ENCODE peak calls at places on chromosomes 5 and 9, in five cellular contexts. T is right atrium auricular region; K is left lung; D is body of pancreas; O is CD8-positive, alpha-beta T cell. W is an unnamed sample. For H3K4me1, the result is how much of the 10 kb centered on the place peaks cover.

GRCh38 chr5:134647750-134648424 is 698 bp upstream of the SEC24A start:
- DNase-seq in T (no peak), K (no peak), D (peak), O (no peak), W (no peak)

GRCh38 chr5:7269591-7270274 is 126.2 kb upstream of the ADCY2 start:
- DNase-seq in T (no peak), K (no peak), D (no peak), O (no peak), W (no peak)

GRCh38 chr9:115400801-115401200 is 282.8 kb upstream of the TNC start:
- DNase-seq in T (no peak), K (no peak), D (no peak), O (no peak), W (no peak)

GRCh38 chr5:127297348-127298035 is 6.9 kb downstream of the MEGF10 start:
- DNase-seq in T (no peak), K (no peak), D (no peak), O (no peak), W (no peak)

GRCh38 chr9:26321935-26322334 is 570.7 kb downstream of the CAAP1 start:
- DNase-seq in T (no peak), K (no peak), D (no peak), O (no peak), W (no peak)

GRCh38 chr5:61625682-61626620 is 293.9 kb downstream of the ZSWIM6 start:
- DNase-seq in T (peak), K (peak), D (peak), O (peak), W (peak)

GRCh38 chr9:133786936-133787748 is 49.0 kb upstream of the SARDH start:
- DNase-seq in T (no peak), K (peak), D (no peak), O (no peak), W (no peak)

GRCh38 chr5:18652404-18653215 is 1018.4 kb downstream of the TAF11L14 start:
- DNase-seq in T (no peak), K (no peak), D (no peak), O (no peak), W (no peak)

GRCh38 chr5:32842798-32843531 is 131.8 kb downstream of the NPR3 start:
- DNase-seq in T (no peak), K (peak), D (no peak), O (no peak), W (no peak)

GRCh38 chr9:137382728-137383452 is 40.1 kb downstream of the EXD3 start:
- DNase-seq in T (no peak), K (peak), D (no peak), O (no peak), W (peak)

GRCh38 chr5:172765766-172766286 is 5.2 kb downstream of the DUSP1 start:
- DNase-seq in T (no peak), K (no peak), D (peak), O (no peak), W (no peak)

GRCh38 chr5:20248102-20248501 is 260.1 kb upstream of the CDH18 start:
- DNase-seq in T (no peak), K (no peak), D (no peak), O (no peak), W (no peak)

GRCh38 chr5:33973271-33973670 is 11.2 kb downstream of the SLC45A2 start:
- DNase-seq in T (no peak), K (no peak), D (no peak), O (no peak), W (no peak)

GRCh38 chr9:80648336-80648735 is 1041.0 kb downstream of the TLE1 start:
- DNase-seq in T (no peak), K (no peak), D (no peak), O (no peak), W (no peak)

GRCh38 chr5:53560028-53560427 is 411 bp upstream of the NDUFS4 start:
- DNase-seq in T (no peak), K (no peak), D (no peak), O (no peak), W (no peak)

GRCh38 chr9:81480828-81481604 is 208.3 kb downstream of the TLE1 start:
- DNase-seq in T (no peak), K (no peak), D (no peak), O (no peak), W (no peak)

GRCh38 chr9:108854094-108854493 is 1.7 kb downstream of the ACTL7B start:
- DNase-seq in T (no peak), K (no peak), D (no peak), O (no peak), W (no peak)

GRCh38 chr9:128607642-128608350 is 48.9 kb downstream of the DYNC2I2 start:
- DNase-seq in T (peak), K (peak), D (peak), O (no peak), W (no peak)

GRCh38 chr5:126370796-126371718 is 52.2 kb upstream of the GRAMD2B start:
- DNase-seq in T (no peak), K (peak), D (peak), O (no peak), W (no peak)

GRCh38 chr9:134775552-134775951 is 105.1 kb upstream of the FCN2 start:
- DNase-seq in T (no peak), K (no peak), D (no peak), O (no peak), W (no peak)

GRCh38 chr9:34651876-34652602 is at the start of gene IL11RA:
- DNase-seq in T (peak), K (peak), D (peak), O (no peak), W (peak)

GRCh38 chr9:128706671-128707381 is 4.5 kb downstream of the PKN3 start:
- DNase-seq in T (no peak), K (peak), D (no peak), O (no peak), W (peak)

GRCh38 chr9:98287383-98287782 is 31.9 kb upstream of the TBC1D2 start:
- DNase-seq in T (no peak), K (no peak), D (no peak), O (no peak), W (no peak)

GRCh38 chr5:131277875-131278795 is 14.3 kb downstream of the CDC42SE2 start:
- DNase-seq in T (no peak), K (no peak), D (no peak), O (no peak), W (no peak)

GRCh38 chr9:16147726-16148125 is 594.9 kb downstream of the CCDC171 start:
- DNase-seq in T (no peak), K (no peak), D (no peak), O (no peak), W (no peak)

GRCh38 chr5:2012885-2013284 is 130.2 kb upstream of the IRX4 start:
- DNase-seq in T (no peak), K (no peak), D (no peak), O (no peak), W (no peak)

GRCh38 chr9:859251-859650 is 17.8 kb downstream of the DMRT1 start:
- DNase-seq in T (no peak), K (no peak), D (no peak), O (no peak), W (no peak)

GRCh38 chr9:137482094-137482781 is 23.1 kb upstream of the NSMF start:
- DNase-seq in T (peak), K (peak), D (peak), O (no peak), W (peak)

GRCh38 chr5:3262451-3262850 is 333.2 kb upstream of the IRX1 start:
- DNase-seq in T (peak), K (no peak), D (no peak), O (no peak), W (no peak)

GRCh38 chr9:134062461-134063087 is 5.3 kb downstream of the BRD3 start:
- DNase-seq in T (no peak), K (no peak), D (no peak), O (no peak), W (no peak)

GRCh38 chr9:70921126-70921525 is 200.3 kb downstream of the TRPM3 start:
- DNase-seq in T (no peak), K (no peak), D (no peak), O (no peak), W (no peak)

GRCh38 chr5:43105369-43106289 is 15.1 kb upstream of the ZNF131 start:
- DNase-seq in T (peak), K (peak), D (peak), O (peak), W (peak)

GRCh38 chr9:37922391-37923120 is 18.6 kb upstream of the SLC25A51 start:
- DNase-seq in T (no peak), K (peak), D (no peak), O (no peak), W (peak)

GRCh38 chr9:69342769-69343168 is 17.8 kb downstream of the ENTREP1 start:
- DNase-seq in T (no peak), K (no peak), D (no peak), O (no peak), W (no peak)

DNA sequence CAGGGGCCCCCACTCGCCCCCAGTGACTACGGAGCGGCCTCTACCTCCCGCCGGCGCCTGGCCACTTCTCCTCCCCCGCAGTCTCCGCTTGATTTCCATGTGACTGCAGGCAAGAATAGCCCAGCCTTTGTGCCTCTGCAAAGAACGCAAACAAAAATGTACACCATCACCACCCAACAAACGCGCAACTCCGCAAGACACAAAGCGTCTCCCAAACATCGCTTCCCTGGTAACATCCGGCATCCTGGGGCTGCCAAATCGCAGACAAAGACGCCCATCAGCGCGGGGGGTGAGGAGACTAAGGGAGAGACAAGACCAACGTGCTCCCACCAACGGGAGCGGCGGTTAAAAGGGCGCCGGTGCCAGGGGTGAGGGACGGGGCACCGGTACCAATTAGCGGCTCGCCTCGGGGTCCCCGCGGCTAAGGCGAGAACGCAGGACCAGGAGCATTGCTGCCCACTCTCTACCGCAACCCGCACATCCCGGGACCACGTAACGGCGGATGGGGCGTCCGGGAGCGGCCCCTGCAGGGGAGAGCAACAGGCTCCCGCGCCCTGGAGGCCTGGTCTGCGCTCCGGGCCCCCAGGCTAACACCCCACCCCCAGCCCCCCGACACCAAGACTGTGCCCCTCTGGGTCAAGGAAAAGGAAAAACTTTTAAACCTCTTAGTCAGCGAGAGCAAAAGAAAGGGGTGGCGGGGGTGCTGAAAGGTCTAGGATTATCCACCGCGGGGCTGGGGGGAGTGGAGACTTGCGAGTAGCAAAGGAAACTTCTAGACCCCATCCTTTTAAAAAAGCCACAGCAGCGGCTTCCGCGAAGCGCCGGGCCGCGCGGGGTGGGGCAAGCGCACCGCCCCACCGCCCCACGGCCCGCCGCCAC is 885 bp downstream of the MPDZ start:
- DNase-seq in T (peak), K (peak), D (peak), O (no peak), W (peak)
- TF ChIP-seq CTCF in T (no peak), K (no peak), D (no peak), O (no peak), W (no peak)

GRCh38 chr5:150509992-150510391 is 2.1 kb downstream of the NDST1 start:
- DNase-seq in T (no peak), K (no peak), D (no peak), O (no peak), W (no peak)
- H3K4me1 ChIP-seq in T (half or more), K (under half), D (half or more), O (under half), W (under half)

GRCh38 chr9:72365525-72366256 is 683 bp upstream of the ZFAND5 start:
- DNase-seq in T (peak), K (peak), D (peak), O (peak), W (peak)
- TF ChIP-seq CTCF in T (no peak), K (no peak), D (no peak), O (no peak), W (peak)

DNA sequence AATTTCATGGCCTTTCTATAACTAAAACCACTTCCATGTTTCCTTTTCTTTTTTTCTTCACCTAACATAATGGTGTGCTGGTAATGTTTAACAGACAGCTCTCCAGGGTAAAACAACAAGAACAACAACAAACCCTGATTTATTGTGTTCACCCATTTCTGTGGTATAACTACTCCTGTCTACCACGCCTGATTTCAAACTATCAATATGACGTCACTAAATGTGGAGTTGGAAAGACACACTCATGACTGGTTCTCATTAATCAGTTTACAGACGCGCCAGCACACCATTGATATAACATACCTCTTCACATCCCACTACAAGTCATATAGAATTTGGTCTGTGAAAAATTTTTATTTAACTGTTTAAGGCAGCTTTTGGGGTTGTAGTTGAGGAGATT is 142.9 kb downstream of the ARRDC3 start:
- DNase-seq in T (no peak), K (no peak), D (no peak), O (no peak), W (no peak)
- H3K4me1 ChIP-seq in T (under half), K (under half), D (under half), O (under half), W (under half)

GRCh38 chr9:6945871-6946270 is 188.1 kb downstream of the KDM4C start:
- DNase-seq in T (no peak), K (no peak), D (no peak), O (no peak), W (no peak)

GRCh38 chr9:6944896-6945295 is 187.1 kb downstream of the KDM4C start:
- DNase-seq in T (no peak), K (no peak), D (no peak), O (no peak), W (no peak)

GRCh38 chr9:6943293-6943692 is 185.5 kb downstream of the KDM4C start:
- DNase-seq in T (no peak), K (no peak), D (no peak), O (no peak), W (no peak)

GRCh38 chr9:6942406-6942805 is 184.6 kb downstream of the KDM4C start:
- DNase-seq in T (no peak), K (no peak), D (no peak), O (no peak), W (no peak)

GRCh38 chr9:6944093-6944551 is 186.3 kb downstream of the KDM4C start:
- DNase-seq in T (no peak), K (no peak), D (no peak), O (no peak), W (no peak)
- TF ChIP-seq CTCF in T (no peak), K (no peak), D (no peak), O (no peak), W (no peak)

GRCh38 chr9:94178927-94179326 is 80.2 kb upstream of the ZNF169 start:
- DNase-seq in T (no peak), K (no peak), D (no peak), O (no peak), W (no peak)

GRCh38 chr9:94174164-94174563 is 84.9 kb upstream of the ZNF169 start:
- DNase-seq in T (no peak), K (no peak), D (no peak), O (no peak), W (no peak)

GRCh38 chr9:94176582-94176981 is 82.5 kb upstream of the ZNF169 start:
- DNase-seq in T (no peak), K (no peak), D (peak), O (no peak), W (no peak)

GRCh38 chr9:94173632-94174031 is 85.5 kb upstream of the ZNF169 start:
- DNase-seq in T (no peak), K (no peak), D (no peak), O (no peak), W (no peak)

DNA sequence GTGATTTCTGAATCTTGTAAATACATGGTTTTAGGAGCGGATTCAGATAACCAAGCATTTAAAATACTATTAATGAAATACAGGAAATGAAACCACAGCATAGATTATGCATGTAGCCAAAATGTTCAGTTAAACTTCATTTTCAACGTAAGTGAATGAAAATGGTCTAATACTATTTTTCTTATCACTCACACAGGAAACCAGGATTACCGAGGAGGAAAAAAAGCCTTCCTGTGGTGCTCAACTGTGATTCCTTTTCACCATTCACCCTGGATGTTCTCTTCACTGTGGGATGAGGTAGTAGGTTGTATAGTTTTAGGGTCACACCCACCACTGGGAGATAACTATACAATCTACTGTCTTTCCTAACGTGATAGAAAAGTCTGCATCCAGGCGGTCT is 83.4 kb upstream of the ZNF169 start:
- DNase-seq in T (no peak), K (no peak), D (no peak), O (no peak), W (no peak)
- H3K4me1 ChIP-seq in T (half or more), K (under half), D (half or more), O (under half), W (under half)

DNA sequence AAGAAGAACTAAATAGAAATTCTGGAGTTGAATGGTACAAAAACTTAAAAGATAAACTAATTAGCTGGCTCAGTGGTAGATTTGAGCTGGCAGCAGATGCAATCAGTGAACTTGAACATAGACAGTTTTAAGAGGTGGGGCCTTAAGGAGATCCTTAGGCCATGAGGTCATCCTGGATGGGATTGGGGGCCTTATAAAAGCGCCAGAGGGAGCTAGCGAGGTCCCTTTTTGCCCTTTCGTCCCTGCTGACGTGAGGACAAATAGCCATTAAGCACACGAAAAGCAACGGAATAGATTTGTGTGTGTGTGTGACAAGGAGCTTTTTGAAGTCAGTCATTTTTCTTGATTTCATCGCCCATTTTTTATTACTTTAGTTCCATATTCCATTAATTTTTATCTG is 83.3 kb downstream of the ZNF354C start:
- DNase-seq in T (no peak), K (no peak), D (no peak), O (no peak), W (no peak)
- TF ChIP-seq CTCF in T (peak), K (no peak), D (no peak), O (no peak), W (no peak)

W was measured in ovary.